ENCODE peak calls at places on chromosomes 3 and 15, in seven cellular contexts. O, F, U, M, Q, T and C are unnamed samples.

GRCh38 chr3:186121271-186121670 is 12.4 kb upstream of the ETV5 start:
- ATAC-seq in M (no peak), Q (no peak), U (no peak), F (peak; percentile 15), T (no peak), O (no peak), C (no peak)

GRCh38 chr3:65749066-65749465 is 289.7 kb downstream of the MAGI1 start:
- ATAC-seq in Q (no peak), O (no peak), F (no peak), U (no peak), T (no peak), M (no peak), C (no peak)

GRCh38 chr15:59399465-59400102 is 26.9 kb upstream of the MYO1E start:
- ATAC-seq in F (peak; percentile 64), M (peak; percentile 64), Q (no peak), O (no peak), U (peak; percentile 59), T (no peak), C (no peak)

GRCh38 chr3:112689385-112689784 is 48.4 kb upstream of the CCDC80 start:
- ATAC-seq in F (no peak), T (no peak), O (peak; percentile 13), Q (no peak), M (no peak), U (no peak), C (no peak)

GRCh38 chr3:175199961-175200360 is 340.8 kb downstream of the NAALADL2 start:
- ATAC-seq in O (no peak), Q (no peak), T (no peak), F (no peak), M (no peak), U (no peak), C (no peak)

GRCh38 chr3:46703013-46703520 is 1.9 kb downstream of the TMIE start:
- ATAC-seq in M (no peak), F (no peak), Q (no peak), O (no peak), T (no peak), U (no peak), C (no peak)

GRCh38 chr3:152497457-152497856 is 228.7 kb downstream of the MBNL1 start:
- ATAC-seq in M (no peak), Q (no peak), F (peak; percentile 71), O (peak; percentile 89), U (no peak), T (peak; percentile 57), C (peak; percentile 62)

GRCh38 chr3:153856932-153857331 is 264.3 kb upstream of the ARHGEF26 start:
- ATAC-seq in T (no peak), M (no peak), U (no peak), F (no peak), Q (peak; percentile 98), O (no peak), C (no peak)